ENCODE peak calls at places on chromosomes 6 and 20, in ten cellular contexts. G is adrenal gland, U is cardiac muscle cell, P is left lung, C is IMR-90, O is SK-N-SH, N is ovary, J is neural progenitor cell, H is Calu3, T is GM13976. Y is an unnamed sample.

GRCh38 chr6:157068691-157069228 is 254.6 kb downstream of the TMEM242 start:
- DNase-seq in G (no peak), U (peak), P (no peak), C (peak), O (no peak), N (no peak), J (no peak), H (no peak), T (peak), Y (no peak)

GRCh38 chr6:7528565-7528964 is 12.9 kb upstream of the DSP start:
- DNase-seq in G (no peak), U (peak), P (no peak), C (peak), O (no peak), N (no peak), J (no peak), H (no peak), T (no peak), Y (no peak)

GRCh38 chr6:82270791-82271392 is 23.3 kb upstream of the IBTK start:
- DNase-seq in G (no peak), U (peak), P (no peak), C (peak), O (peak), N (no peak), J (peak), H (no peak), T (peak), Y (no peak)

GRCh38 chr6:45454008-45454911 is 76.5 kb upstream of the SUPT3H start:
- DNase-seq in G (no peak), U (no peak), P (no peak), C (peak), O (no peak), N (no peak), J (no peak), H (no peak), T (no peak), Y (no peak)

GRCh38 chr6:38495922-38496635 is 143.7 kb downstream of the BTBD9 start:
- DNase-seq in G (no peak), U (no peak), P (no peak), C (no peak), O (no peak), N (no peak), J (no peak), H (no peak), T (no peak), Y (no peak)

GRCh38 chr6:155246825-155247224 is 17.0 kb upstream of the CLDN20 start:
- DNase-seq in G (no peak), U (no peak), P (no peak), C (no peak), O (no peak), N (no peak), J (no peak), H (no peak), T (no peak), Y (no peak)

GRCh38 chr6:22113046-22113766 is 183.6 kb downstream of the PRL start:
- DNase-seq in G (peak), U (peak), P (peak), C (peak), O (no peak), N (peak), J (no peak), H (peak), T (no peak), Y (no peak)

GRCh38 chr6:63783096-63783495 is 147.5 kb downstream of the PHF3 start:
- DNase-seq in G (no peak), U (no peak), P (no peak), C (no peak), O (no peak), N (no peak), J (no peak), H (peak), T (no peak), Y (no peak)

GRCh38 chr6:122947355-122947754 is 48.7 kb upstream of the CLVS2 start:
- DNase-seq in G (no peak), U (no peak), P (no peak), C (no peak), O (peak), N (no peak), J (peak), H (peak), T (peak), Y (no peak)

GRCh38 chr6:149929422-149929821 is 6.5 kb upstream of the RAET1G start:
- DNase-seq in G (peak), U (no peak), P (no peak), C (no peak), O (no peak), N (peak), J (peak), H (peak), T (no peak), Y (no peak)
- TF ChIP-seq CTCF in G (no peak), U (peak), P (no peak), C (peak), O (peak), N (no peak), J (peak), H (peak), T (no peak), Y (no peak)

GRCh38 chr6:72048080-72048479 is 161.7 kb downstream of the RIMS1 start:
- DNase-seq in G (no peak), U (no peak), P (no peak), C (no peak), O (no peak), N (no peak), J (no peak), H (no peak), T (no peak), Y (no peak)

GRCh38 chr6:72040106-72040505 is 153.8 kb downstream of the RIMS1 start:
- DNase-seq in G (no peak), U (no peak), P (no peak), C (peak), O (no peak), N (no peak), J (no peak), H (no peak), T (no peak), Y (no peak)

GRCh38 chr6:72037006-72037405 is 150.7 kb downstream of the RIMS1 start:
- DNase-seq in G (no peak), U (no peak), P (no peak), C (no peak), O (no peak), N (no peak), J (no peak), H (no peak), T (no peak), Y (no peak)

GRCh38 chr6:72042088-72042487 is 155.7 kb downstream of the RIMS1 start:
- DNase-seq in G (no peak), U (no peak), P (no peak), C (no peak), O (no peak), N (no peak), J (peak), H (no peak), T (no peak), Y (no peak)
- TF ChIP-seq CTCF in G (no peak), U (no peak), P (no peak), C (no peak), O (peak), N (no peak), J (peak), H (no peak), T (no peak), Y (no peak)

GRCh38 chr6:43355862-43356590 is 13.4 kb downstream of the ZNF318 start:
- DNase-seq in G (no peak), U (peak), P (no peak), C (peak), O (peak), N (no peak), J (peak), H (peak), T (no peak), Y (no peak)
- TF ChIP-seq CTCF in G (no peak), U (peak), P (no peak), C (peak), O (peak), N (no peak), J (peak), H (no peak), T (peak), Y (no peak)

DNA sequence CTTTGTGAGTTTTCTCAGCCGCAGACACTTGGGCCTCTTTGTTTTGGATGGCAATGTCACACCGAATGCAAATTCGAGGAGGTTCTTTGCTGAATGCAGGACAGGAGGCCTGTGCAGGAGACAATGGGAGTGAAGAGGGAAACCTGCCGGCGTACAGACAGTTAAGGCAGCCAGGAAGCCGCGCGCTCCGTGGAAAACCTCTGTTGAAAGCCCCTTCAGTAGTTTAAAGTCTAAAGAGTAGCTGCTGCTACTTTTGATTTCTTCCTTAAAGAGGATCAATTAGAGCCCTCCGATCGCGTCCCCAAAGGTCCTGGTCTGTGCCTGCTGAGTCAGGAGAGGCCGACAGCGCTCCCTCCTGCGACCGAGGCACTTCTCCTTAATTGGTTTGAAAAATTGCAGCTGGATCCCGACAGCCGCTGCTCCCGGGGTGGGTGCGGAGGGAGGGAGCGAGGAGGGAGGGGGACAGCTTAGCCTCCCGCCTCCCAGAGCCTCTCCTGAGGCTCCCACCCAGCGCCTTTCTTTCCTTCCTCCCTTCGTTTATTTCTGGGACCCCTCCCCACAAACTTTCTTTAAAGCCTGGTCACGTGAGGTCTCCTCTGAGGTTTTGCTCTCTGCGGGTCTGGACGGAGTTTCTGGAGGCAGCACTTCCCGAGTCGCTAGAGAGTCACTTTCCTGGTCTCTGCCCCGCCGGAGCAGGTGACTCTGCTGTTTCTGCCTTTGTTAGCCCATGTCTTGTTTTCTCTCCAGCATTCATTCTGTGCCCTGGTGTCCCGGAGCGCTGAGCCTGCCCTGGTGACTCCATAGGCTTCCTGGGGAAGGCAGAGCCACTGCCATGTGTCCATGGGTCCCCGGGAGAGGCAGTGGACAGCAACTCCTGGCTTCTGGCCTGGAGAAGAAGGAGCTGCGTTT is 22.3 kb upstream of the RPP40 start:
- DNase-seq in G (peak), U (peak), P (peak), C (peak), O (peak), N (peak), J (peak), H (peak), T (no peak), Y (no peak)
- TF ChIP-seq CTCF in G (no peak), U (peak), P (no peak), C (no peak), O (no peak), N (no peak), J (peak), H (no peak), T (no peak), Y (no peak)

DNA sequence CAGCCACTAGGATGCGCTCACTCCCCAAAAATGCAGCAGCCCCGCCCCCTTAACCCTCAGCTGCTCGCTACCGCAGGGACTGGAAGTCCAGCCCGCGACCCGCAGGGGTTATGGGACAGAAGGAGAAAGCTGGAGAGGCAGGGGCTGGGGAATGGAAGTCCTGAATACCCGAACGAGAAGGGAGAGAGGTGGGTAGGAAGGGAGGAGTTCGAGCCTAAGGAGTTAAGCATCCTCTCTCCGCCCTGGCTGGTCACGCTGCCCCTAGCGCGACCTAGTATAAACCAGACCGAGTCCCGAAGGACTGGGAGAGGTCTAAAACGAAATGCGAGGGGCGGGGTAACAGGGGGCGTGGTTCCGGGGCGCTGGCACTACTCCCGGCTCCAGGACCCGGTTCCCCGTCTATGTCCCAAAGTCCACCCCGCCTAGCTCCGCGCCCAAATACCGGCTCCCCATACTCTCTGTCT is 448 bp upstream of the DDAH2 start:
- DNase-seq in G (peak), U (peak), P (peak), C (peak), O (peak), N (peak), J (peak), H (peak), T (peak), Y (peak)
- TF ChIP-seq CTCF in G (peak), U (no peak), P (peak), C (peak), O (no peak), N (no peak), J (peak), H (no peak), T (peak), Y (no peak)

GRCh38 chr6:170266061-170266825 is 24.6 kb downstream of the DLL1 start:
- DNase-seq in G (no peak), U (peak), P (no peak), C (no peak), O (no peak), N (no peak), J (peak), H (no peak), T (no peak), Y (no peak)

GRCh38 chr6:170264086-170264485 is 26.8 kb downstream of the DLL1 start:
- DNase-seq in G (no peak), U (no peak), P (no peak), C (no peak), O (no peak), N (no peak), J (no peak), H (no peak), T (no peak), Y (no peak)

GRCh38 chr6:170263410-170263809 is 27.5 kb downstream of the DLL1 start:
- DNase-seq in G (no peak), U (no peak), P (no peak), C (no peak), O (no peak), N (no peak), J (no peak), H (no peak), T (no peak), Y (no peak)

GRCh38 chr6:170267688-170268087 is 23.2 kb downstream of the DLL1 start:
- DNase-seq in G (no peak), U (no peak), P (no peak), C (no peak), O (no peak), N (no peak), J (no peak), H (no peak), T (no peak), Y (no peak)

DNA sequence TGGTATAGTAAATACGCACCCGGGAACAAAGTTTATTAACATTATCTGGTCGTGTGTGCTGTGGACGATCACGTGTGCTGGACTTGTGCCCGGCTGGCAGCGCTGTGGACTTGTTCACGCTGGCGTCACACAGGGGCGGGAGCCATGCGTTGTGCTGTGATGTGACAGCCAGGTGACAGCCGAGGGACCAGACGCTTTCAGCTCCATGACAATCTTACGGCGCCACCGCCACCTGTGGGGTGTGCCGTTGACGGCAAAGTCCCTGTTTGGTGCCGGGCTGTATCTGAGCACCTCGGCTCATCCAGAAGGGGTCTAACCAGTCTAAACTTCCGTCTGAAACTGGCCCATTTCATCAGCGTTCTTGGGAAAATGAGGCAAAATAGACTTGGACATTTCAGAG is 25.2 kb downstream of the DLL1 start:
- DNase-seq in G (no peak), U (peak), P (no peak), C (no peak), O (no peak), N (no peak), J (no peak), H (peak), T (no peak), Y (no peak)
- TF ChIP-seq CTCF in G (no peak), U (no peak), P (no peak), C (no peak), O (no peak), N (no peak), J (no peak), H (no peak), T (no peak), Y (no peak)

GRCh38 chr6:39844866-39845265 is 52.7 kb downstream of the DAAM2 start:
- DNase-seq in G (no peak), U (no peak), P (no peak), C (no peak), O (no peak), N (no peak), J (no peak), H (no peak), T (no peak), Y (no peak)

GRCh38 chr6:39840781-39841180 is 48.6 kb downstream of the DAAM2 start:
- DNase-seq in G (no peak), U (no peak), P (no peak), C (no peak), O (no peak), N (no peak), J (no peak), H (no peak), T (no peak), Y (no peak)

GRCh38 chr6:39841291-39841690 is 49.1 kb downstream of the DAAM2 start:
- DNase-seq in G (no peak), U (no peak), P (peak), C (peak), O (no peak), N (no peak), J (peak), H (no peak), T (no peak), Y (no peak)

GRCh38 chr6:39841923-39842322 is 49.7 kb downstream of the DAAM2 start:
- DNase-seq in G (no peak), U (no peak), P (peak), C (no peak), O (no peak), N (no peak), J (no peak), H (no peak), T (no peak), Y (no peak)

DNA sequence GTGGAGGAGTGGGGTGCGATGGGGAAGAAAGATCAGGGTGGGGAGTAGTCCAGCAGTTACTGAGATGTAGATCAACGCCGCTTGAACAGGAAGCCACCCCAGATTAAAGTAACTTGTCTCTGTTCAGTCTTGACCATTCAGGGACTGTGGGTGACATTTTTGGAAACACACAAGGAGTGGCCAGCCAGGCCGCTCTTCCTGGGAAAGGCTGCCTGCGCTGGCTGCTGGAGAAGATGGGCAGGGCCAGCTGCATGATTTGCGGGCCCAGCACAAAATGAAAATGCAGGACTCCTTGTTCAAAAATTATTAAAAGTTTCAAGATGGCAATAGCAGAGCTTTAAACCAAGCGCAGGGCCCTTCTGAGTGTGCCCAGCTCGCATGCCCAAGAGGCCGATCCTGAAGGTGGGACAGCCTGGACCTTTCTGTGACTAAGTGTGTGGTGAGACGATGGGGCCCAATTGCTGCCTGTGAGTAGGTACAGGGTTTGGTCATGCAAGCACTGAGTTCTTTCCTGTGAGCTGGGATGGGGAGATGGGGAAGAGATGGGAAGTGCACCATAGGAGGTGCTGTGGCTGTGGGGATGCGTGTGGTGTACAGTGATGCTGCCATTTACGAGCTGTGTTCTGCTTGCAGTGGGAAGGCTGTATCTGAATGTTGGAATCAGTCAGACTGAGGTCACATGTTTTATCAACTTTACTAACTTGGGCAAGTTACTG is 51.3 kb downstream of the DAAM2 start:
- DNase-seq in G (no peak), U (peak), P (no peak), C (peak), O (peak), N (no peak), J (no peak), H (no peak), T (no peak), Y (no peak)
- TF ChIP-seq CTCF in G (no peak), U (peak), P (no peak), C (no peak), O (no peak), N (no peak), J (no peak), H (no peak), T (no peak), Y (no peak)

GRCh38 chr20:46939031-46939430 is 44.4 kb downstream of the EYA2 start:
- DNase-seq in G (no peak), U (no peak), P (no peak), C (no peak), O (peak), N (no peak), J (peak), H (peak), T (no peak), Y (no peak)
- TF ChIP-seq CTCF in G (no peak), U (no peak), P (peak), C (peak), O (peak), N (no peak), J (peak), H (peak), T (no peak), Y (no peak)